ENCODE peak calls at places on chromosome 1, in eight cellular contexts. V, I, E, F, M, G, Y and Q are unnamed samples. For H3K4me1, the result is how much of the 10 kb centered on the place peaks cover.

GRCh38 chr1:111139234-111139955 is 498 bp downstream of the DRAM2 start:
- DNase-seq in V (no peak), I (no peak), E (no peak), F (peak), M (peak), G (peak), Y (no peak), Q (peak)

GRCh38 chr1:12148958-12149790 is 17.6 kb upstream of the TNFRSF1B start:
- DNase-seq in V (no peak), I (no peak), E (no peak), F (peak), M (no peak), G (no peak), Y (no peak), Q (no peak)

GRCh38 chr1:180168786-180169640 is 14.3 kb downstream of the QSOX1 start:
- DNase-seq in V (peak), I (no peak), E (no peak), F (peak), M (peak), G (no peak), Y (no peak), Q (no peak)

GRCh38 chr1:197807739-197808453 is 32.6 kb upstream of the DENND1B start:
- DNase-seq in V (no peak), I (no peak), E (no peak), F (no peak), M (no peak), G (no peak), Y (no peak), Q (no peak)

GRCh38 chr1:158117854-158118691 is 62.6 kb upstream of the CD1D start:
- DNase-seq in V (peak), I (no peak), E (peak), F (peak), M (peak), G (no peak), Y (no peak), Q (no peak)

GRCh38 chr1:188700116-188700515 is 1777.5 kb downstream of the BRINP3 start:
- DNase-seq in V (no peak), I (no peak), E (no peak), F (no peak), M (no peak), G (no peak), Y (no peak), Q (no peak)

GRCh38 chr1:60832372-60832771 is 250.0 kb upstream of the NFIA start:
- DNase-seq in V (no peak), I (no peak), E (no peak), F (no peak), M (no peak), G (no peak), Y (no peak), Q (no peak)

GRCh38 chr1:58620259-58620658 is 43.2 kb upstream of the TACSTD2 start:
- DNase-seq in V (no peak), I (no peak), E (no peak), F (no peak), M (no peak), G (no peak), Y (no peak), Q (no peak)

GRCh38 chr1:203174324-203174985 is 1.2 kb downstream of the MYBPH start:
- DNase-seq in V (no peak), I (no peak), E (peak), F (no peak), M (no peak), G (no peak), Y (no peak), Q (peak)

GRCh38 chr1:45854724-45855123 is 51.3 kb downstream of the MAST2 start:
- DNase-seq in V (no peak), I (no peak), E (no peak), F (no peak), M (no peak), G (no peak), Y (no peak), Q (no peak)

DNA sequence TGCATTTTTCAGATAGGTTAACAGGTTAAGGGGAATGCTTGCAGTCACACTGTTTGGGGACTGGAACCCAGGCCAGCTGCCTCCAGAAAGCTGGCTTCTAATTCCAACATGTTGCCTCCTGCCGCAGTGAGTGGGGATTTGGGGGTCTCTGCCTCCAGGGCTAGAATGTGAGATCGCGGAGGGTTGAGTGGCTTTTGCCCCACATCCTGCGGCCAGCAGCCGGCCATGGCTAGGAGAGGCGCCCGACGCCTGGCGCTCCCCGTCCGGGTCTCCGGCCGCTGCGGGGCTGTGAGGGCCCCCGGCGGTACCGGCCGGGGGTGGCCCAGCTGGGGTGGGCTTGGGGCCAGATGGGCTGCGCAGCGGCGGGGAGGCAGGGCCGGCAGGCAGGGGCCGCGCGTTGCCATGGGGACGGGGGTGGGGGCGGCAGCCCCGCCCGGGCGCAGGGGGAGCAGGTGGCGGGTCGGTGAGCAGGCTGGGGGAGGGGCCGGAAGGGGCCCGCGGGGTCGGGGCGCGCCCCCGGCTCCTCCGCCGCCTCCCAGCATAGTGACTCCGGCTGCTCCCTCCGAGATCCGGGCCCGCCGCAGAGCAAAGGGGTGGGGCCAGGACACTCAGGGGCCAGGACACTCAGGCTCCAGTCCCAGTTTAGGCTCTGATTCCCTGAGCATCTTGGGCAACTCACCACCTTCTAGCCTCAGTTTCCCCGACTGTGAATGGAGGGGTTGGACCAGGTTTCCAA is 68.5 kb upstream of the SSBP3 start:
- DNase-seq in V (peak), I (no peak), E (peak), F (no peak), M (no peak), G (no peak), Y (no peak), Q (no peak)
- H3K4me3 ChIP-seq in V (peak), I (peak), E (peak), F (no peak), M (no peak), G (peak), Y (peak), Q (peak)

GRCh38 chr1:6515771-6516170 is 24.3 kb upstream of the PLEKHG5 start:
- DNase-seq in V (no peak), I (no peak), E (no peak), F (no peak), M (no peak), G (no peak), Y (no peak), Q (peak)

GRCh38 chr1:6519935-6520621 is 28.6 kb upstream of the PLEKHG5 start:
- DNase-seq in V (peak), I (no peak), E (no peak), F (peak), M (no peak), G (no peak), Y (no peak), Q (peak)

GRCh38 chr1:6519491-6519934 is 28.0 kb upstream of the PLEKHG5 start:
- DNase-seq in V (peak), I (no peak), E (no peak), F (no peak), M (no peak), G (no peak), Y (no peak), Q (peak)

GRCh38 chr1:6513296-6513928 is 21.9 kb upstream of the PLEKHG5 start:
- DNase-seq in V (no peak), I (no peak), E (no peak), F (no peak), M (no peak), G (no peak), Y (no peak), Q (no peak)

DNA sequence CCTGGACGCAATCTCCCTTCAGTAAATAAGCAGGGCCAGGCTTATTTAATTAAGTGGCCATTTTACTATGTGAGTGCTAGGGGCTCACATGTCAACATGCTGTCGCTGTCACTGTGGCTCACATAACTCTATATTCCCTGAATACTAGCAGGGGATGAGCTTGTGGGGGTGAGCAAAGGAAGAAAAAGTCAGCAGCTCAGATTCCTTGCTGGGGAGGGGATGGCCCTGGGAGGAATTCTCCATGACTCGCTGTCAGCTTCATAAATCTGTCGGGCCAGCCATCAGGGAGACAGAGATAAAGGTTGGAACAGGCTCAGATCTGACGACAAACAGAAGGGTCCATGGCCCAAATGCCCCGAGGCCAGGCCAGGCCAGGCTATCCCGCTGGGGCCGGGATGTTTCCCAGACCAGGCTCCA is 26.0 kb upstream of the PLEKHG5 start:
- DNase-seq in V (no peak), I (no peak), E (no peak), F (peak), M (no peak), G (no peak), Y (no peak), Q (peak)
- H3K27ac ChIP-seq in V (no peak), I (no peak), E (no peak), F (no peak), M (no peak), G (no peak), Y (no peak), Q (no peak)

DNA sequence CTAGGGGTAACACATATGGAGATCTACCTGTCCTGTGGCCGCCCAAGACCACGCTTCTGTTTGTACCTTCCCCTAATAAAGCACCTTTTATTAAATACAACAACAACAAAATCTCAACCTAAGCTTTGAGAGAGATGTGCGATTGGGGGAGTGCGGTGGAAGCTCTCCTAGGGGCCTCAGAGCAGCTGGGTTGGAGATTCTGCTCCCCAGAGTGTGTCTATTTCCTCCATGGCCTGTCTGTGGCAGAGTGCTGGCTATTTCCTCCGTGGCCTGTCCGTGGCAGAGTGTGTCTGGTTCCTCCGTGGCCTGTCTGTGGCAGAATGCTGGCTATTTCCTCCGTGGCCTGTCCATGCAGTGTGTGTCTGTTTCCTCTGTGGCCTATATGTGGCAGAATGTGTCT is 139.3 kb upstream of the IPO9 start:
- DNase-seq in V (no peak), I (no peak), E (no peak), F (no peak), M (no peak), G (no peak), Y (no peak), Q (no peak)
- H3K4me1 ChIP-seq in V (under half), I (under half), E (under half), F (under half), M (under half), G (half or more), Y (under half), Q (under half)

GRCh38 chr1:228463559-228464455 is 23.4 kb upstream of the RNF187 start:
- DNase-seq in V (peak), I (peak), E (peak), F (peak), M (no peak), G (no peak), Y (no peak), Q (peak)
- H3K4me3 ChIP-seq in V (peak), I (peak), E (peak), F (peak), M (peak), G (peak), Y (peak), Q (no peak)

GRCh38 chr1:65993047-65993363 is 200.3 kb downstream of the PDE4B start:
- DNase-seq in V (no peak), I (no peak), E (no peak), F (no peak), M (no peak), G (no peak), Y (no peak), Q (no peak)

GRCh38 chr1:65994223-65994622 is 201.5 kb downstream of the PDE4B start:
- DNase-seq in V (no peak), I (no peak), E (no peak), F (no peak), M (no peak), G (no peak), Y (no peak), Q (no peak)

GRCh38 chr1:65997693-65998092 is 205.0 kb downstream of the PDE4B start:
- DNase-seq in V (no peak), I (no peak), E (no peak), F (no peak), M (no peak), G (no peak), Y (no peak), Q (no peak)

GRCh38 chr1:65995928-65996327 is 203.2 kb downstream of the PDE4B start:
- DNase-seq in V (no peak), I (no peak), E (no peak), F (no peak), M (no peak), G (no peak), Y (no peak), Q (no peak)

DNA sequence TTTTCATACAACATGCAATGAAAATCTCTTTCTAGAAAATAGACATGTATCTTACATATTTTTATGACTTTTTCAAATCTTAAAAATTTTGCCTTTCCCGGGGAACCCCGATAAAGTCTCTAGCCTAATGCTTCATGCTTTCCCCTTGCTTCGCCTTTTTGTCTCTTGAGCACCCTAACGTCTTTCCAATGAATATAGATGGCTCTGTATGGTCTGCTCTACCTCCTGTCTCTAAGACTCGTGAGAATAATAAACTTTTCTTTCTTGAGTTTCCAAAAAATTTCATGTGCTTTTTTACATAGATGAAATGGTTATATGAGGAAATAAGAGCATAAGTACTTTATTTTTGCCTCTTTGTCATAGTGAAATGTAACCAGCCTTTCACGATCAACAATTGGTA is 202.6 kb downstream of the PDE4B start:
- DNase-seq in V (no peak), I (no peak), E (no peak), F (no peak), M (no peak), G (no peak), Y (no peak), Q (no peak)
- H3K27ac ChIP-seq in V (no peak), I (no peak), E (no peak), F (no peak), M (no peak), G (no peak), Y (no peak), Q (no peak)

GRCh38 chr1:43538969-43539368 is 8.3 kb downstream of the PTPRF start:
- DNase-seq in V (no peak), I (no peak), E (no peak), F (no peak), M (no peak), G (no peak), Y (no peak), Q (no peak)

GRCh38 chr1:43540653-43541071 is 10.0 kb downstream of the PTPRF start:
- DNase-seq in V (peak), I (no peak), E (peak), F (no peak), M (no peak), G (no peak), Y (no peak), Q (peak)

GRCh38 chr1:43538143-43538487 is 7.4 kb downstream of the PTPRF start:
- DNase-seq in V (no peak), I (no peak), E (no peak), F (no peak), M (no peak), G (no peak), Y (no peak), Q (peak)

GRCh38 chr1:43541141-43541540 is 10.5 kb downstream of the PTPRF start:
- DNase-seq in V (no peak), I (no peak), E (no peak), F (no peak), M (no peak), G (no peak), Y (no peak), Q (peak)

GRCh38 chr1:43539726-43540434 is 9.2 kb downstream of the PTPRF start:
- DNase-seq in V (peak), I (no peak), E (no peak), F (no peak), M (no peak), G (no peak), Y (no peak), Q (peak)
- H3K4me1 ChIP-seq in V (under half), I (under half), E (under half), F (under half), M (under half), G (under half), Y (half or more), Q (under half)